ENCODE peak calls at places on chromosome 4, in six cellular contexts. One of them, this sample, is unnamed.

GRCh38 chr4:40750461-40751258 is 905 bp downstream of the NSUN7 start:
- DNase-seq in IMR-90: no peak
- DNase-seq in mesenchymal stem cell: peak
- DNase-seq in neuronal stem cell: peak
- DNase-seq in H9: peak
- DNase-seq in mesendoderm: peak
- DNase-seq in this sample: peak

GRCh38 chr4:156766846-156767245 is 204.8 kb downstream of the PDGFC start:
- DNase-seq in mesendoderm: no peak
- DNase-seq in neuronal stem cell: no peak
- DNase-seq in IMR-90: peak
- DNase-seq in mesenchymal stem cell: no peak
- DNase-seq in H9: no peak
- DNase-seq in this sample: no peak

GRCh38 chr4:153205757-153206156 is 1.5 kb downstream of the TRIM2 start:
- DNase-seq in neuronal stem cell: no peak
- DNase-seq in H9: peak
- DNase-seq in mesendoderm: peak
- DNase-seq in mesenchymal stem cell: peak
- DNase-seq in IMR-90: no peak
- DNase-seq in this sample: no peak

GRCh38 chr4:173288698-173289350 is 45.3 kb downstream of the HMGB2 start:
- DNase-seq in H9: no peak
- DNase-seq in neuronal stem cell: no peak
- DNase-seq in mesenchymal stem cell: peak
- DNase-seq in IMR-90: no peak
- DNase-seq in mesendoderm: no peak
- DNase-seq in this sample: no peak

GRCh38 chr4:20723019-20723418 is 22.8 kb downstream of the PACRGL start:
- DNase-seq in IMR-90: no peak
- DNase-seq in H9: no peak
- DNase-seq in mesenchymal stem cell: no peak
- DNase-seq in mesendoderm: no peak
- DNase-seq in neuronal stem cell: no peak
- DNase-seq in this sample: no peak

GRCh38 chr4:102165584-102165983 is 179.7 kb downstream of the SLC39A8 start:
- DNase-seq in IMR-90: no peak
- DNase-seq in H9: peak
- DNase-seq in neuronal stem cell: no peak
- DNase-seq in mesenchymal stem cell: no peak
- DNase-seq in mesendoderm: no peak
- DNase-seq in this sample: no peak

GRCh38 chr4:152352645-152353116 is 183.2 kb downstream of the FBXW7 start:
- DNase-seq in neuronal stem cell: peak
- DNase-seq in IMR-90: peak
- DNase-seq in mesenchymal stem cell: peak
- DNase-seq in mesendoderm: peak
- DNase-seq in H9: peak
- DNase-seq in this sample: peak

GRCh38 chr4:66930216-66930615 is 615.1 kb downstream of the CENPC start:
- DNase-seq in H9: no peak
- DNase-seq in mesendoderm: no peak
- DNase-seq in mesenchymal stem cell: no peak
- DNase-seq in IMR-90: no peak
- DNase-seq in neuronal stem cell: no peak
- DNase-seq in this sample: no peak

GRCh38 chr4:138663883-138664282 is 351.7 kb upstream of the NOCT start:
- DNase-seq in H9: no peak
- DNase-seq in mesenchymal stem cell: no peak
- DNase-seq in mesendoderm: no peak
- DNase-seq in IMR-90: peak
- DNase-seq in neuronal stem cell: no peak
- DNase-seq in this sample: no peak

GRCh38 chr4:159016527-159017137 is 86.2 kb upstream of the RAPGEF2 start:
- DNase-seq in mesenchymal stem cell: peak
- DNase-seq in H9: peak
- DNase-seq in IMR-90: peak
- DNase-seq in neuronal stem cell: peak
- DNase-seq in mesendoderm: peak
- DNase-seq in this sample: no peak

GRCh38 chr4:174136013-174136412 is 147.5 kb downstream of the FBXO8 start:
- DNase-seq in IMR-90: no peak
- DNase-seq in H9: no peak
- DNase-seq in mesenchymal stem cell: peak
- DNase-seq in mesendoderm: peak
- DNase-seq in neuronal stem cell: peak
- DNase-seq in this sample: no peak

GRCh38 chr4:73544620-73545019 is 63.1 kb downstream of the AFM start:
- DNase-seq in mesendoderm: no peak
- DNase-seq in H9: no peak
- DNase-seq in neuronal stem cell: no peak
- DNase-seq in mesenchymal stem cell: no peak
- DNase-seq in IMR-90: no peak
- DNase-seq in this sample: no peak

GRCh38 chr4:102869569-102870227 is 906 bp downstream of the CISD2 start:
- DNase-seq in neuronal stem cell: no peak
- DNase-seq in H9: no peak
- DNase-seq in IMR-90: peak
- DNase-seq in mesenchymal stem cell: no peak
- DNase-seq in mesendoderm: no peak
- DNase-seq in this sample: no peak

GRCh38 chr4:78650106-78651021 is 98.8 kb downstream of the ANXA3 start:
- DNase-seq in mesenchymal stem cell: peak
- DNase-seq in neuronal stem cell: no peak
- DNase-seq in H9: no peak
- DNase-seq in IMR-90: peak
- DNase-seq in mesendoderm: no peak
- DNase-seq in this sample: no peak

GRCh38 chr4:59855630-59856352 is 1344.3 kb upstream of the ADGRL3 start:
- DNase-seq in mesenchymal stem cell: no peak
- DNase-seq in IMR-90: no peak
- DNase-seq in H9: peak
- DNase-seq in mesendoderm: no peak
- DNase-seq in neuronal stem cell: no peak
- DNase-seq in this sample: no peak

GRCh38 chr4:11424000-11424399 is 4.7 kb downstream of the HS3ST1 start:
- DNase-seq in mesendoderm: peak
- DNase-seq in IMR-90: peak
- DNase-seq in mesenchymal stem cell: peak
- DNase-seq in H9: peak
- DNase-seq in neuronal stem cell: peak
- DNase-seq in this sample: no peak

GRCh38 chr4:125277827-125278226 is 36.9 kb upstream of the FAT4 start:
- DNase-seq in mesendoderm: no peak
- DNase-seq in mesenchymal stem cell: no peak
- DNase-seq in neuronal stem cell: no peak
- DNase-seq in IMR-90: no peak
- DNase-seq in H9: no peak
- DNase-seq in this sample: no peak

GRCh38 chr4:3404546-3404945 is 37.2 kb upstream of the HGFAC start:
- DNase-seq in H9: no peak
- DNase-seq in neuronal stem cell: no peak
- DNase-seq in IMR-90: no peak
- DNase-seq in mesenchymal stem cell: no peak
- DNase-seq in mesendoderm: no peak
- DNase-seq in this sample: no peak

GRCh38 chr4:25157071-25157470 is 3.2 kb downstream of the SEPSECS start:
- DNase-seq in IMR-90: no peak
- DNase-seq in mesendoderm: no peak
- DNase-seq in mesenchymal stem cell: no peak
- DNase-seq in neuronal stem cell: no peak
- DNase-seq in H9: no peak
- DNase-seq in this sample: no peak

GRCh38 chr4:52945499-52945898 is 83.4 kb downstream of the RASL11B start:
- DNase-seq in neuronal stem cell: no peak
- DNase-seq in H9: no peak
- DNase-seq in IMR-90: no peak
- DNase-seq in mesendoderm: no peak
- DNase-seq in mesenchymal stem cell: no peak
- DNase-seq in this sample: no peak

GRCh38 chr4:121353213-121353612 is 27.6 kb downstream of the QRFPR start:
- DNase-seq in mesendoderm: no peak
- DNase-seq in neuronal stem cell: no peak
- DNase-seq in IMR-90: no peak
- DNase-seq in H9: no peak
- DNase-seq in mesenchymal stem cell: no peak
- DNase-seq in this sample: no peak

GRCh38 chr4:3201718-3202702 is 46.9 kb upstream of the MSANTD1 start:
- DNase-seq in IMR-90: peak
- DNase-seq in neuronal stem cell: no peak
- DNase-seq in H9: no peak
- DNase-seq in mesenchymal stem cell: peak
- DNase-seq in mesendoderm: peak
- DNase-seq in this sample: no peak

GRCh38 chr4:7377223-7377865 is 57.4 kb downstream of the PSAPL1 start:
- DNase-seq in mesenchymal stem cell: no peak
- DNase-seq in IMR-90: no peak
- DNase-seq in mesendoderm: no peak
- DNase-seq in H9: no peak
- DNase-seq in neuronal stem cell: no peak
- DNase-seq in this sample: no peak

GRCh38 chr4:75845992-75846391 is 56.3 kb downstream of the PPEF2 start:
- DNase-seq in neuronal stem cell: no peak
- DNase-seq in IMR-90: peak
- DNase-seq in H9: no peak
- DNase-seq in mesenchymal stem cell: no peak
- DNase-seq in mesendoderm: no peak
- DNase-seq in this sample: no peak
- H2BK15ac ChIP-seq in neuronal stem cell: no peak
- H2BK15ac ChIP-seq in IMR-90: peak
- H2BK15ac ChIP-seq in H9: no peak
- H2BK15ac ChIP-seq in mesenchymal stem cell: no peak
- H2BK15ac ChIP-seq in mesendoderm: no peak
- H2BK15ac ChIP-seq in this sample: no peak

DNA sequence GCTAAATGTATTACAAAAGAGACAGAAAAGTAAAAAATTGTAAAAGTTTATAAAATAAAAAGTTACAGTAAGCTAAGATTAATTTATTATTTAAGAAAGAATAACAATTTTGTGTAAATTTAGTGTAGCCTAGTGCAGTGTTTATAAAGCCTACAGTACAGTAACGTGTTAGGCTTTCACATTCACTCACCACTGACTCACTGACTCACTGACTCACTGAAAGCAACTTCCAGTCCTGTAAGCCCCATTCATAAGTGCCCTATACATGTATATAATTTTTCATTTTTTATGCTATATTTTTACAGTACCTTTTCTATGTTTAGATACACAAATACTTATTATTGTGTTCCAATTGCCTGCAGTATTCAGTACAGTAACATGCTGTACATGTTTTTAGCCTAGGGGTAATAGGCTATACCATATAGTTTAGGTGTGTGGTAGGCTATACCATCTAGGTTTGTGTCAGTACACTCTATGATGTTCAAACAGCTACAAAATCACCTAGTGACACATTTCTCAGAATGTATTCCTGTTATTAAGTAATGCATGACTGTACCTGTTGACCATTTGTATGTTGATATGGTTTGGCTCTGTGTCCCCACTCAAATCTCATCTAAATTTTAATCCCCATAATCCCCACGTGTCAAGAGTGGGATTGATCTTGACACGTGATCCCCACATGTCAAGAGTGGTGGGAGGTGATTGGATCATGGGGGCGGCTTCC is 57.9 kb downstream of the CFAP299 start:
- DNase-seq in mesenchymal stem cell: peak
- DNase-seq in IMR-90: peak
- DNase-seq in mesendoderm: no peak
- DNase-seq in neuronal stem cell: no peak
- DNase-seq in H9: no peak
- DNase-seq in this sample: no peak
- H2BK15ac ChIP-seq in mesenchymal stem cell: no peak
- H2BK15ac ChIP-seq in IMR-90: no peak
- H2BK15ac ChIP-seq in mesendoderm: no peak
- H2BK15ac ChIP-seq in neuronal stem cell: no peak
- H2BK15ac ChIP-seq in H9: no peak
- H2BK15ac ChIP-seq in this sample: no peak

DNA sequence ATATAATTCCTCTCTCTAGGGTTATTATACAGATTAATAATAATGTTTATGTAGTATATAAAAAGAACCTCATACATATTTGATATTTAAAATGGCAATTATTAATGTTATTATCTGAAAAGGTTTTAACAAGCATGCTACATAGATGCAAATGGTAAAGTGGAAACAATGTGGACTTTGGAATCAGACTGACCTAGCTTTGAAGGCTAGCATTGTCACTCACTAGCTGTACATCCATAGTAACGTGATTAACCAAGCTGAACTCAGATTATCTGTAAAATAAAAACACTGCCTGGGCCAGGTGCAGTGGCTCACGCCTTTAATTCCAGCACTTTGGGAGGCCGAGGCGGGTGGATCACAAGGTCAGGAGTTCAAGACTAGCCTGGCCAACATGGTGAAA is 233.7 kb upstream of the SPRY1 start:
- DNase-seq in IMR-90: no peak
- DNase-seq in mesendoderm: no peak
- DNase-seq in neuronal stem cell: no peak
- DNase-seq in H9: no peak
- DNase-seq in mesenchymal stem cell: no peak
- DNase-seq in this sample: no peak
- H2BK15ac ChIP-seq in IMR-90: no peak
- H2BK15ac ChIP-seq in mesendoderm: no peak
- H2BK15ac ChIP-seq in neuronal stem cell: no peak
- H2BK15ac ChIP-seq in H9: no peak
- H2BK15ac ChIP-seq in mesenchymal stem cell: no peak
- H2BK15ac ChIP-seq in this sample: no peak

DNA sequence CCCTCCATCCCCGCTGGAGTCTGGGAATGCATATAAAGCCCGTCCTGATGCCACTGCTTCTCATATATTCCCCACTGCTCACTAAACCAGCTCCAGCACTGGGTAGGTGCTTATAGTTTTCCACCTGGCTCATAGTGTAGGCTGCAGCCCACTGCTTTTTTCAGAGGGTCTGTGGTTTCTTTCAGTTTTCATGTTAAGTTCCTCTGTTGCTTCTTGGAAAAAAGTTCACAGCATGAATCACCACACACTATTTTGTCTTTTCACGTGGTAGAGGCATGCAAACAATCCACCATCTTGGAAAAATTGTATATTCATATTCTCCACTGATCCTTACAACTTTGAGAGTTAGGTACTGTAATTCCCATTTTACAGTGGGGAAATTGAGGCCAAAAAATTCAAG is 39.4 kb downstream of the DCLK2 start:
- DNase-seq in H9: no peak
- DNase-seq in mesendoderm: no peak
- DNase-seq in IMR-90: peak
- DNase-seq in mesenchymal stem cell: no peak
- DNase-seq in neuronal stem cell: no peak
- DNase-seq in this sample: no peak
- H2BK15ac ChIP-seq in H9: no peak
- H2BK15ac ChIP-seq in mesendoderm: no peak
- H2BK15ac ChIP-seq in IMR-90: peak
- H2BK15ac ChIP-seq in mesenchymal stem cell: peak
- H2BK15ac ChIP-seq in neuronal stem cell: no peak
- H2BK15ac ChIP-seq in this sample: no peak

DNA sequence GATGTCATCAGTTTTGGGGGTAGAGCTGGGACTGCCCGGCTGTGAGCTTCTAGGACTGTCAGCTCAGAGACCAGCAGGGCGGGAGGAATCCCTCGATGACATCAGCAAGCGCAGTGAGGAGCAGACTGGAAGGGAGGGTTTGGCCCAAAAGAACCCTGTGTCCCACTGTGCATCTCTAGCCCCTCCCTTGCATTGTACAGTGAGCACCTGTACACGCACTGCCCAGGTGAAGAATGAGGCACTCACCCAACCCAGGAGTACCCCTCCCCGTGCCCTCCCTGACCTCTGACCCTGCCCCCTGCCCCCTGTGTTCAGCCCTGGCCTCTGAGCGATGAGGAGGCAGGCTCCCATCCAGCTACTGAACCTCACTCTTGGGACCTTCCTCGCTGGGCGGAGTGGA is 92.9 kb downstream of the HMX1 start:
- DNase-seq in mesenchymal stem cell: no peak
- DNase-seq in neuronal stem cell: no peak
- DNase-seq in IMR-90: no peak
- DNase-seq in mesendoderm: no peak
- DNase-seq in H9: no peak
- DNase-seq in this sample: no peak
- H2BK15ac ChIP-seq in mesenchymal stem cell: no peak
- H2BK15ac ChIP-seq in neuronal stem cell: no peak
- H2BK15ac ChIP-seq in IMR-90: no peak
- H2BK15ac ChIP-seq in mesendoderm: no peak
- H2BK15ac ChIP-seq in H9: no peak
- H2BK15ac ChIP-seq in this sample: no peak

This sample was measured in H1.